ENCODE peak calls at places on chromosomes 4 and X, in four cellular contexts. One of them, this sample, is unnamed.

GRCh38 chr4:140691369-140691768 is 64.8 kb downstream of the TBC1D9 start:
- DNase-seq in AG10803: peak
- DNase-seq in OCI-LY7: no peak
- DNase-seq in Caco-2: no peak
- DNase-seq in this sample: no peak

GRCh38 chr4:109302366-109303140 is at the start of gene COL25A1:
- DNase-seq in AG10803: peak
- DNase-seq in OCI-LY7: no peak
- DNase-seq in Caco-2: no peak
- DNase-seq in this sample: no peak

GRCh38 chr4:79334783-79335182 is 8.9 kb upstream of the NAA11 start:
- DNase-seq in AG10803: no peak
- DNase-seq in OCI-LY7: no peak
- DNase-seq in Caco-2: no peak
- DNase-seq in this sample: no peak

GRCh38 chrX:69362889-69363288 is 141.2 kb upstream of the NALF2 start:
- DNase-seq in AG10803: peak
- DNase-seq in OCI-LY7: no peak
- DNase-seq in Caco-2: no peak
- DNase-seq in this sample: no peak

GRCh38 chr4:140254656-140255299 is 100.8 kb upstream of the MAML3 start:
- DNase-seq in AG10803: peak
- DNase-seq in OCI-LY7: no peak
- DNase-seq in Caco-2: no peak
- DNase-seq in this sample: no peak

GRCh38 chrX:52923781-52924241 is 26.7 kb downstream of the FAM156B start:
- DNase-seq in AG10803: peak
- DNase-seq in OCI-LY7: peak
- DNase-seq in Caco-2: no peak
- DNase-seq in this sample: peak

GRCh38 chr4:25484243-25484721 is 107.2 kb downstream of the ANAPC4 start:
- DNase-seq in AG10803: peak
- DNase-seq in OCI-LY7: no peak
- DNase-seq in Caco-2: no peak
- DNase-seq in this sample: no peak

GRCh38 chr4:2411786-2412510 is 6.5 kb downstream of the ZFYVE28 start:
- DNase-seq in AG10803: no peak
- DNase-seq in OCI-LY7: no peak
- DNase-seq in Caco-2: no peak
- DNase-seq in this sample: no peak

GRCh38 chr4:94728056-94728766 is 29.5 kb upstream of the BMPR1B start:
- DNase-seq in AG10803: peak
- DNase-seq in OCI-LY7: no peak
- DNase-seq in Caco-2: no peak
- DNase-seq in this sample: no peak

GRCh38 chrX:40996886-40997530 is 88.2 kb upstream of the USP9X start:
- DNase-seq in AG10803: peak
- DNase-seq in OCI-LY7: peak
- DNase-seq in Caco-2: peak
- DNase-seq in this sample: peak

GRCh38 chr4:77052352-77052751 is 23.4 kb downstream of the CCNI start:
- DNase-seq in AG10803: peak
- DNase-seq in OCI-LY7: peak
- DNase-seq in Caco-2: peak
- DNase-seq in this sample: peak

GRCh38 chrX:17412692-17413091 is 37.7 kb downstream of the NHS start:
- DNase-seq in AG10803: peak
- DNase-seq in OCI-LY7: no peak
- DNase-seq in Caco-2: no peak
- DNase-seq in this sample: no peak

GRCh38 chrX:151169783-151170182 is 6.6 kb upstream of the GPR50 start:
- DNase-seq in AG10803: no peak
- DNase-seq in OCI-LY7: no peak
- DNase-seq in Caco-2: no peak
- DNase-seq in this sample: no peak

GRCh38 chr4:121270384-121270783 is 106.3 kb upstream of the TNIP3 start:
- DNase-seq in AG10803: no peak
- DNase-seq in OCI-LY7: no peak
- DNase-seq in Caco-2: no peak
- DNase-seq in this sample: no peak

GRCh38 chr4:123397276-123398150 is 918 bp downstream of the SPRY1 start:
- DNase-seq in AG10803: peak
- DNase-seq in OCI-LY7: peak
- DNase-seq in Caco-2: peak
- DNase-seq in this sample: peak

GRCh38 chrX:46994096-46994495 is 81.9 kb downstream of the JADE3 start:
- DNase-seq in AG10803: peak
- DNase-seq in OCI-LY7: no peak
- DNase-seq in Caco-2: no peak
- DNase-seq in this sample: no peak

GRCh38 chrX:96835660-96836289 is 47.9 kb upstream of the RPA4 start:
- DNase-seq in AG10803: no peak
- DNase-seq in OCI-LY7: peak
- DNase-seq in Caco-2: no peak
- DNase-seq in this sample: no peak

GRCh38 chr4:150237110-150237852 is 159.0 kb downstream of the DCLK2 start:
- DNase-seq in AG10803: peak
- DNase-seq in OCI-LY7: no peak
- DNase-seq in Caco-2: no peak
- DNase-seq in this sample: no peak

GRCh38 chrX:133550665-133551064 is 135.4 kb upstream of the GPC4 start:
- DNase-seq in AG10803: no peak
- DNase-seq in OCI-LY7: no peak
- DNase-seq in Caco-2: no peak
- DNase-seq in this sample: no peak

GRCh38 chr4:40515037-40515397 is 114.6 kb downstream of the RBM47 start:
- DNase-seq in AG10803: no peak
- DNase-seq in OCI-LY7: no peak
- DNase-seq in Caco-2: peak
- DNase-seq in this sample: no peak

GRCh38 chr4:145956288-145956890 is 17.8 kb upstream of the ZNF827 start:
- DNase-seq in AG10803: peak
- DNase-seq in OCI-LY7: peak
- DNase-seq in Caco-2: no peak
- DNase-seq in this sample: peak

GRCh38 chrX:68938244-68939004 is 109.6 kb downstream of the EFNB1 start:
- DNase-seq in AG10803: peak
- DNase-seq in OCI-LY7: no peak
- DNase-seq in Caco-2: no peak
- DNase-seq in this sample: peak

GRCh38 chr4:6175426-6175825 is 24.9 kb downstream of the JAKMIP1 start:
- DNase-seq in AG10803: no peak
- DNase-seq in OCI-LY7: no peak
- DNase-seq in Caco-2: no peak
- DNase-seq in this sample: no peak

GRCh38 chr4:98522062-98522461 is 136.3 kb downstream of the TSPAN5 start:
- DNase-seq in AG10803: no peak
- DNase-seq in OCI-LY7: no peak
- DNase-seq in Caco-2: no peak
- DNase-seq in this sample: no peak
- H3K4me3 ChIP-seq in AG10803: no peak
- H3K4me3 ChIP-seq in OCI-LY7: no peak
- H3K4me3 ChIP-seq in Caco-2: no peak
- H3K4me3 ChIP-seq in this sample: no peak

DNA sequence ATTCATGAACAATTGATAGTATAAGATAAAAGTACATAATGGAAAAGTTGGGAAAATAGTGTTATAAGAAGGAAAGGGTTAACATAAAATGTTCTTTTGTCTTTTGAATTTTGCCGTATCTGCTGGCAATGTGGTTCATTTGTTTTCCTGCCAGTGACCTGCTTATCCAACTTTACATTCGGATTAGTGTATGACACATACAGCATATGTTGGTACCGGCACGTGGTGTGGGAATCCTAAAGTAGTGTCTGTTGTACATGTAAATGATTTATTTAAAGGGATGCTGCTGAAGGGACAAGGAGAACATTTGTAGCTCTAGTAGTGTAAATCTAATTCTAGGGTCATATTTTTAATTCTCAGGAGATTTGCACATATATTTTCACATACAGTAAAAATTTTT is 11.5 kb downstream of the RAB9A start:
- DNase-seq in AG10803: no peak
- DNase-seq in OCI-LY7: no peak
- DNase-seq in Caco-2: no peak
- DNase-seq in this sample: no peak
- H3K4me3 ChIP-seq in AG10803: no peak
- H3K4me3 ChIP-seq in OCI-LY7: no peak
- H3K4me3 ChIP-seq in Caco-2: no peak
- H3K4me3 ChIP-seq in this sample: no peak

GRCh38 chrX:23900220-23900797 is 7.4 kb downstream of the APOO start:
- DNase-seq in AG10803: peak
- DNase-seq in OCI-LY7: no peak
- DNase-seq in Caco-2: peak
- DNase-seq in this sample: peak
- H3K4me3 ChIP-seq in AG10803: no peak
- H3K4me3 ChIP-seq in OCI-LY7: no peak
- H3K4me3 ChIP-seq in Caco-2: no peak
- H3K4me3 ChIP-seq in this sample: no peak

GRCh38 chrX:153411255-153411987 is at the start of gene ZFP92:
- DNase-seq in AG10803: peak
- DNase-seq in OCI-LY7: no peak
- DNase-seq in Caco-2: no peak
- DNase-seq in this sample: peak
- H3K4me3 ChIP-seq in AG10803: peak
- H3K4me3 ChIP-seq in OCI-LY7: peak
- H3K4me3 ChIP-seq in Caco-2: peak
- H3K4me3 ChIP-seq in this sample: no peak

DNA sequence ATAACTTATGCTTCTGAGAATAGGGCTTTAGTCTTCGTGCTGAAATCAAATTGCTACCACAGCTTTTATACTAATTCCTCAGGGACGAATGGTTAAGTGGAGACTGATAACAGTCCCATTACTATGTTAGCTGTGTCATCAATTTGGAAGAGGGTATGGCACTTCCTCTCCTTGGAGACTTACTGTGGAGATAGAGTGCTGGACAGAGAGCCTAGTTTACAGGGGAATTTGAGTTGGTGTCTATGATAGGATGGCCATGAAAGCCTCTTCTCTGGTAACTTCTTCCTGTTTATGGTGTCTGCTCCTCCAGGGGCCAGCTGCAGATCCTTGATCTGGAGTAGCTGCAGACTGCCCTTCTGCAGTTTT is 167.7 kb downstream of the ZNF518B start:
- DNase-seq in AG10803: no peak
- DNase-seq in OCI-LY7: no peak
- DNase-seq in Caco-2: no peak
- DNase-seq in this sample: no peak
- H3K4me3 ChIP-seq in AG10803: no peak
- H3K4me3 ChIP-seq in OCI-LY7: no peak
- H3K4me3 ChIP-seq in Caco-2: no peak
- H3K4me3 ChIP-seq in this sample: no peak

GRCh38 chr4:107853444-107854325 is 29.0 kb downstream of the SGMS2 start:
- DNase-seq in AG10803: peak
- DNase-seq in OCI-LY7: no peak
- DNase-seq in Caco-2: no peak
- DNase-seq in this sample: no peak
- H3K4me3 ChIP-seq in AG10803: peak
- H3K4me3 ChIP-seq in OCI-LY7: no peak
- H3K4me3 ChIP-seq in Caco-2: no peak
- H3K4me3 ChIP-seq in this sample: no peak

DNA sequence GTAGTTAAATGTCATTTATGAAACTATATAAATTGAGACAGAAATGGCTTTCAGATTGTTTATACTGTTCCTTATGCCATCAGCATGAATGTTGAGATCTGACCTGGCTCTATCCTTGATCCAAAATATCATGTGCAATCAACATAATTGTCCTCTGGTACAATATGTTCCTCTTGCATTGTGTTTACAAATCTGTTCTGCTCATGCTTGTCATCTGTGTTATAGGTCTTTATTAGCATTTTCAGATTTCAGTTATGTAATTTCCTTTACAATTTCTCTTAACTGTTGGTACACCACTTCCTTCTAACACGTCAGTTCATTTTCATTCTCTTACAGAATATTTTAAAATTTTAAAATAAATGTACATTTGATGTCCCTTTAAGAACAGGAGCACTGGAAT is 1.6 kb downstream of the HPGD start:
- DNase-seq in AG10803: no peak
- DNase-seq in OCI-LY7: no peak
- DNase-seq in Caco-2: no peak
- DNase-seq in this sample: no peak
- H3K4me3 ChIP-seq in AG10803: no peak
- H3K4me3 ChIP-seq in OCI-LY7: no peak
- H3K4me3 ChIP-seq in Caco-2: no peak
- H3K4me3 ChIP-seq in this sample: no peak

This sample was measured in NB4.